ENCODE peak calls at places on chromosomes 3 and 15, in nine cellular contexts. V, L, F, Z, G, E, N, D and C are unnamed samples.

GRCh38 chr15:78396976-78397375 is 41.0 kb upstream of the IREB2 start:
- DNase-seq in V (no peak), L (peak; percentile 33), F (peak; percentile 70), Z (no peak), G (peak; percentile 8), E (peak; percentile 75), N (no peak), D (no peak), C (peak; percentile 58)

GRCh38 chr15:64068133-64068532 is 21.8 kb upstream of the DAPK2 start:
- DNase-seq in V (no peak), L (no peak), F (no peak), Z (no peak), G (no peak), E (no peak), N (no peak), D (no peak), C (no peak)

GRCh38 chr15:62050118-62050517 is 10.1 kb downstream of the VPS13C start:
- DNase-seq in V (no peak), L (no peak), F (no peak), Z (no peak), G (no peak), E (no peak), N (no peak), D (no peak), C (no peak)

GRCh38 chr3:195806211-195806915 is 5.4 kb downstream of the MUC4 start:
- DNase-seq in V (no peak), L (no peak), F (no peak), Z (peak; percentile 74), G (peak; percentile 30), E (peak; percentile 96), N (no peak), D (no peak), C (peak; percentile 12)

GRCh38 chr15:101496198-101496986 is 6.9 kb upstream of the PCSK6 start:
- DNase-seq in V (no peak), L (no peak), F (no peak), Z (peak; percentile 34), G (no peak), E (no peak), N (no peak), D (no peak), C (no peak)

GRCh38 chr3:160130950-160131349 is 94.3 kb upstream of the C3orf80 start:
- DNase-seq in V (no peak), L (no peak), F (peak; percentile 70), Z (no peak), G (no peak), E (no peak), N (no peak), D (no peak), C (no peak)

GRCh38 chr15:60844431-60845174 is 365.7 kb upstream of the ICE2 start:
- DNase-seq in V (no peak), L (no peak), F (no peak), Z (no peak), G (no peak), E (no peak), N (no peak), D (no peak), C (no peak)

GRCh38 chr15:63461230-63461629 is 43.2 kb upstream of the USP3 start:
- DNase-seq in V (no peak), L (no peak), F (no peak), Z (peak; percentile 71), G (no peak), E (peak; percentile 80), N (no peak), D (no peak), C (peak; percentile 67)

GRCh38 chr15:44029003-44029402 is 166.1 kb downstream of the FRMD5 start:
- DNase-seq in V (no peak), L (no peak), F (peak; percentile 14), Z (no peak), G (no peak), E (no peak), N (no peak), D (no peak), C (no peak)

GRCh38 chr3:130085881-130086280 is 4.2 kb downstream of the ALG1L2 start:
- DNase-seq in V (no peak), L (no peak), F (no peak), Z (no peak), G (no peak), E (no peak), N (no peak), D (no peak), C (no peak)

GRCh38 chr3:33194303-33194702 is 24.3 kb downstream of the SUSD5 start:
- DNase-seq in V (no peak), L (no peak), F (no peak), Z (no peak), G (no peak), E (no peak), N (no peak), D (peak; percentile 13), C (no peak)

GRCh38 chr3:120710359-120710758 is 28.3 kb upstream of the HGD start:
- DNase-seq in V (no peak), L (no peak), F (no peak), Z (no peak), G (no peak), E (no peak), N (no peak), D (no peak), C (no peak)

GRCh38 chr15:49323207-49323606 is 99.8 kb upstream of the FGF7 start:
- DNase-seq in V (no peak), L (no peak), F (no peak), Z (no peak), G (no peak), E (no peak), N (no peak), D (no peak), C (no peak)

GRCh38 chr15:59384507-59384906 is 11.8 kb upstream of the MYO1E start:
- DNase-seq in V (no peak), L (no peak), F (no peak), Z (no peak), G (no peak), E (no peak), N (no peak), D (no peak), C (no peak)

GRCh38 chr3:197468866-197469382 is 86.8 kb downstream of the BDH1 start:
- DNase-seq in V (no peak), L (no peak), F (peak; percentile 75), Z (no peak), G (no peak), E (no peak), N (no peak), D (no peak), C (peak; percentile 71)

GRCh38 chr3:195175476-195176337 is 95.3 kb downstream of the XXYLT1 start:
- DNase-seq in V (no peak), L (no peak), F (no peak), Z (no peak), G (no peak), E (no peak), N (no peak), D (no peak), C (no peak)

GRCh38 chr15:51025454-51025846 is 69.3 kb downstream of the TNFAIP8L3 start:
- DNase-seq in V (no peak), L (no peak), F (no peak), Z (no peak), G (no peak), E (no peak), N (no peak), D (no peak), C (no peak)
- TF ChIP-seq EZH2phosphoT487 in V (no peak), L (no peak), F (no peak), Z (no peak), G (no peak), E (no peak), N (no peak), D (no peak), C (no peak)

GRCh38 chr15:98560338-98560737 is 88.0 kb upstream of the IGF1R start:
- DNase-seq in V (no peak), L (no peak), F (no peak), Z (no peak), G (no peak), E (no peak), N (no peak), D (no peak), C (no peak)
- H3K4me2 ChIP-seq in V (no peak overlapping the region), L (no peak overlapping the region), F (no peak overlapping the region), Z (no peak overlapping the region), G (no peak overlapping the region), E (no peak overlapping the region), N (no peak overlapping the region), D (no peak overlapping the region), C (no peak overlapping the region)

GRCh38 chr3:163785693-163786092 is 1292.6 kb downstream of the SI start:
- DNase-seq in V (peak; percentile 7), L (peak; percentile 51), F (no peak), Z (peak; percentile 56), G (no peak), E (peak; percentile 73), N (peak; percentile 22), D (peak; percentile 54), C (peak; percentile 36)
- TF ChIP-seq EZH2phosphoT487 in V (no peak), L (no peak), F (no peak), Z (no peak), G (no peak), E (no peak), N (no peak), D (no peak), C (no peak)

GRCh38 chr3:78507196-78507984 is 1260.4 kb downstream of the ROBO1 start:
- DNase-seq in V (no peak), L (peak; percentile 81), F (no peak), Z (no peak), G (no peak), E (no peak), N (no peak), D (no peak), C (no peak)
- H3K4me2 ChIP-seq in V (no peak overlapping the region), L (peak overlapping the region; percentile 76), F (no peak overlapping the region), Z (no peak overlapping the region), G (no peak overlapping the region), E (no peak overlapping the region), N (no peak overlapping the region), D (peak overlapping the region; percentile 30), C (no peak overlapping the region)

GRCh38 chr3:52904000-52904399 is 6.7 kb upstream of the STIMATE start:
- DNase-seq in V (no peak), L (no peak), F (no peak), Z (no peak), G (no peak), E (no peak), N (no peak), D (no peak), C (no peak)
- TF ChIP-seq EZH2phosphoT487 in V (no peak), L (no peak), F (no peak), Z (no peak), G (no peak), E (no peak), N (no peak), D (no peak), C (no peak)

GRCh38 chr3:57157666-57158065 is 7.5 kb downstream of the IL17RD start:
- DNase-seq in V (no peak), L (no peak), F (no peak), Z (no peak), G (no peak), E (no peak), N (no peak), D (no peak), C (no peak)

GRCh38 chr3:57152761-57153160 is 12.4 kb downstream of the IL17RD start:
- DNase-seq in V (no peak), L (no peak), F (no peak), Z (no peak), G (no peak), E (no peak), N (no peak), D (no peak), C (no peak)

GRCh38 chr3:57152150-57152549 is 13.0 kb downstream of the IL17RD start:
- DNase-seq in V (no peak), L (no peak), F (no peak), Z (peak; percentile 68), G (no peak), E (no peak), N (no peak), D (no peak), C (no peak)

GRCh38 chr3:57155214-57155613 is 9.9 kb downstream of the IL17RD start:
- DNase-seq in V (no peak), L (no peak), F (no peak), Z (no peak), G (no peak), E (no peak), N (no peak), D (no peak), C (no peak)

GRCh38 chr3:57154470-57154869 is 10.7 kb downstream of the IL17RD start:
- DNase-seq in V (no peak), L (no peak), F (no peak), Z (no peak), G (no peak), E (no peak), N (no peak), D (no peak), C (no peak)
- H3K4me2 ChIP-seq in V (no peak overlapping the region), L (no peak overlapping the region), F (no peak overlapping the region), Z (peak overlapping the region; percentile 1), G (no peak overlapping the region), E (peak overlapping the region; percentile 36), N (no peak overlapping the region), D (no peak overlapping the region), C (no peak overlapping the region)